ENCODE peak calls at places on chromosomes 7 and 10, in nine cellular contexts. C, I, J, O, E, P, A, H and T are unnamed samples.

GRCh38 chr10:70232859-70233108 is 445 bp downstream of the PPA1 start:
- DNase-seq in H (no peak), J (no peak), E (no peak), I (no peak), C (no peak), A (no peak), O (no peak), P (no peak), T (no peak)

GRCh38 chr7:10122573-10123100 is 851.0 kb upstream of the PHF14 start:
- DNase-seq in I (no peak), H (no peak), P (peak; percentile 37), E (no peak), A (no peak), C (no peak), O (peak; percentile 9), J (peak; percentile 74), T (peak; percentile 20)

GRCh38 chr7:66143876-66144332 is 29.3 kb downstream of the CRCP start:
- DNase-seq in I (no peak), O (no peak), C (no peak), J (no peak), P (no peak), A (no peak), E (no peak), H (no peak), T (no peak)

GRCh38 chr10:13003004-13003403 is 1.5 kb upstream of the CCDC3 start:
- DNase-seq in J (no peak), H (no peak), E (no peak), A (no peak), P (no peak), C (no peak), I (no peak), O (peak; percentile 38), T (no peak)

GRCh38 chr10:73968101-73968515 is 29.8 kb upstream of the VCL start:
- DNase-seq in O (peak; percentile 53), J (no peak), E (no peak), C (no peak), H (peak; percentile 32), A (no peak), I (no peak), P (no peak), T (no peak)

GRCh38 chr10:110005716-110006115 is 2.1 kb upstream of the ADD3 start:
- DNase-seq in P (no peak), C (peak; percentile 8), J (peak; percentile 70), I (no peak), H (peak; percentile 55), E (no peak), A (no peak), O (peak; percentile 74), T (no peak)

GRCh38 chr7:73717991-73718405 is 1.5 kb downstream of the STX1A start:
- DNase-seq in I (no peak), C (peak; percentile 59), O (peak; percentile 93), E (peak; percentile 75), H (peak; percentile 65), A (peak; percentile 69), P (no peak), J (no peak), T (no peak)

GRCh38 chr7:90053094-90053493 is 101.2 kb upstream of the STEAP1 start:
- DNase-seq in A (no peak), O (no peak), H (no peak), J (no peak), E (no peak), C (no peak), I (no peak), P (no peak), T (no peak)

GRCh38 chr7:128381161-128381821 is 19.8 kb upstream of the PRRT4 start:
- DNase-seq in I (no peak), C (peak; percentile 5), J (no peak), H (no peak), A (no peak), E (peak; percentile 21), P (no peak), O (no peak), T (no peak)

GRCh38 chr10:110629680-110630191 is 14.4 kb upstream of the RBM20 start:
- DNase-seq in J (no peak), C (no peak), A (no peak), I (no peak), H (peak; percentile 55), O (peak; percentile 93), E (no peak), P (peak; percentile 73), T (no peak)

GRCh38 chr7:156360835-156361234 is 279.7 kb upstream of the RNF32 start:
- DNase-seq in E (no peak), A (no peak), P (no peak), H (no peak), I (no peak), C (no peak), J (no peak), O (no peak), T (no peak)

GRCh38 chr10:10796061-10796773 is 221.5 kb upstream of the CELF2 start:
- DNase-seq in O (no peak), J (no peak), C (no peak), A (no peak), I (no peak), H (no peak), E (no peak), P (no peak), T (no peak)

GRCh38 chr7:151864561-151864960 is 12.4 kb downstream of the PRKAG2 start:
- DNase-seq in J (no peak), C (no peak), E (no peak), P (no peak), H (no peak), O (no peak), I (no peak), A (no peak), T (no peak)

GRCh38 chr10:132169766-132170560 is 16.8 kb upstream of the DPYSL4 start:
- DNase-seq in J (no peak), A (no peak), E (no peak), I (no peak), O (no peak), H (no peak), C (no peak), P (no peak), T (no peak)

GRCh38 chr10:59465089-59465488 is 102.7 kb upstream of the FAM13C start:
- DNase-seq in P (no peak), E (no peak), J (no peak), C (no peak), I (no peak), H (peak; percentile 45), O (peak; percentile 65), A (no peak), T (no peak)

GRCh38 chr7:30598121-30598876 is 3.6 kb downstream of the GARS1 start:
- DNase-seq in O (peak; percentile 42), H (no peak), C (no peak), E (no peak), P (no peak), A (no peak), J (no peak), I (no peak), T (no peak)

GRCh38 chr7:50069613-50070012 is 23.4 kb downstream of the ZPBP start:
- DNase-seq in I (no peak), E (no peak), J (no peak), H (no peak), C (no peak), A (no peak), O (peak; percentile 24), P (no peak), T (no peak)

GRCh38 chr7:142500364-142500763 is 242.5 kb upstream of the PRSS58 start:
- DNase-seq in J (no peak), E (no peak), A (no peak), C (no peak), H (no peak), O (no peak), I (no peak), P (no peak), T (no peak)

GRCh38 chr10:107415446-107415845 is 250.9 kb upstream of the SORCS1 start:
- DNase-seq in H (no peak), E (no peak), A (no peak), P (no peak), I (no peak), C (no peak), J (no peak), O (no peak), T (no peak)

GRCh38 chr10:34758447-34758996 is 56.6 kb downstream of the PARD3 start:
- DNase-seq in H (peak; percentile 86), J (no peak), E (no peak), C (no peak), A (no peak), P (peak; percentile 24), O (peak; percentile 96), I (no peak), T (no peak)

GRCh38 chr7:82700739-82701138 is 257.2 kb upstream of the CACNA2D1 start:
- DNase-seq in P (peak; percentile 13), H (no peak), J (no peak), A (no peak), E (no peak), C (no peak), O (no peak), I (no peak), T (no peak)

GRCh38 chr10:55500931-55501559 is 700.0 kb upstream of the PCDH15 start:
- DNase-seq in I (no peak), O (peak; percentile 21), H (no peak), J (no peak), P (peak; percentile 29), E (no peak), A (no peak), C (no peak), T (peak; percentile 37)

GRCh38 chr10:13902868-13903267 is 316.1 kb downstream of the PRPF18 start:
- DNase-seq in O (no peak), J (no peak), I (no peak), H (no peak), E (no peak), P (no peak), A (no peak), C (no peak), T (no peak)

GRCh38 chr10:89171263-89171872 is 35.7 kb downstream of the CH25H start:
- DNase-seq in P (no peak), J (no peak), A (no peak), E (no peak), O (peak; percentile 42), I (no peak), C (no peak), H (no peak), T (no peak)

GRCh38 chr10:72693599-72693915 is 1.6 kb downstream of the MCU start:
- DNase-seq in P (no peak), O (peak; percentile 36), E (no peak), H (no peak), A (no peak), J (no peak), I (no peak), C (no peak), T (no peak)

GRCh38 chr7:130365093-130365492 is 15.2 kb upstream of the CPA1 start:
- DNase-seq in E (no peak), H (no peak), P (peak; percentile 94), O (peak; percentile 82), I (no peak), A (no peak), J (no peak), C (no peak), T (no peak)

GRCh38 chr7:68038621-68039314 is 1042.1 kb downstream of the TYW1 start:
- DNase-seq in H (peak; percentile 65), A (no peak), I (no peak), J (no peak), C (no peak), P (no peak), E (no peak), O (peak; percentile 81), T (no peak)

GRCh38 chr10:80144302-80145131 is 12.0 kb downstream of the PLAC9 start:
- DNase-seq in E (peak; percentile 17), H (no peak), I (no peak), J (no peak), P (peak; percentile 43), A (no peak), C (peak; percentile 25), O (no peak), T (no peak)

GRCh38 chr10:113369185-113369785 is 183.6 kb upstream of the HABP2 start:
- DNase-seq in C (no peak), E (no peak), J (no peak), A (no peak), I (no peak), P (no peak), O (no peak), H (no peak), T (no peak)

GRCh38 chr7:149772821-149773425 is 465 bp downstream of the ZNF467 start:
- DNase-seq in C (peak; percentile 30), J (no peak), E (peak; percentile 26), O (no peak), I (no peak), A (no peak), P (peak; percentile 42), H (no peak), T (no peak)

GRCh38 chr10:69180525-69181204 is 631 bp downstream of the SUPV3L1 start:
- DNase-seq in H (peak; percentile 19), E (no peak), A (no peak), P (no peak), J (no peak), I (no peak), C (no peak), O (peak; percentile 37), T (peak; percentile 9)